ENCODE peak calls at places on chromosomes 5 and 9, in ten cellular contexts. L is omental fat pad, B is endothelial cell, P is cardiac fibroblast, N is RWPE1, W is thoracic aorta, K is HCT116, I is bronchial epithelial cell, T is left ventricle myocardium inferior, V is PC-9. F is an unnamed sample.

GRCh38 chr5:159552751-159553150 is 222.5 kb upstream of the IL12B start:
- DNase-seq in L (no peak), B (no peak), P (no peak), N (peak; percentile 55), W (no peak), K (no peak), I (peak; percentile 58), T (no peak), V (no peak), F (no peak)

GRCh38 chr9:134947265-134947955 is 29.7 kb upstream of the FCN1 start:
- DNase-seq in L (no peak), B (no peak), P (no peak), N (no peak), W (no peak), K (no peak), I (no peak), T (no peak), V (no peak), F (peak; percentile 54)

GRCh38 chr9:116815828-116816227 is 128.7 kb downstream of the TRIM32 start:
- DNase-seq in L (no peak), B (no peak), P (no peak), N (no peak), W (no peak), K (no peak), I (no peak), T (no peak), V (no peak), F (no peak)

GRCh38 chr5:115460476-115460875 is 84.1 kb downstream of the FEM1C start:
- DNase-seq in L (no peak), B (no peak), P (peak; percentile 66), N (peak; percentile 80), W (no peak), K (peak; percentile 87), I (peak; percentile 93), T (peak; percentile 83), V (peak; percentile 69), F (no peak)

GRCh38 chr9:120513825-120514598 is 66.0 kb downstream of the CDK5RAP2 start:
- DNase-seq in L (no peak), B (no peak), P (no peak), N (no peak), W (no peak), K (no peak), I (peak; percentile 87), T (no peak), V (no peak), F (no peak)

GRCh38 chr9:128103589-128103962 is 24.0 kb downstream of the PTGES2 start:
- DNase-seq in L (no peak), B (no peak), P (no peak), N (no peak), W (no peak), K (no peak), I (no peak), T (no peak), V (no peak), F (no peak)

GRCh38 chr9:18452276-18452675 is 21.7 kb upstream of the ADAMTSL1 start:
- DNase-seq in L (no peak), B (no peak), P (no peak), N (no peak), W (no peak), K (no peak), I (no peak), T (no peak), V (no peak), F (no peak)

GRCh38 chr5:135990518-135991240 is 35.9 kb upstream of the LECT2 start:
- DNase-seq in L (no peak), B (no peak), P (no peak), N (no peak), W (no peak), K (no peak), I (no peak), T (no peak), V (no peak), F (no peak)

GRCh38 chr5:87899109-87900100 is 369.2 kb downstream of the TMEM161B start:
- DNase-seq in L (no peak), B (peak; percentile 23), P (peak; percentile 5), N (no peak), W (no peak), K (no peak), I (no peak), T (peak; percentile 29), V (no peak), F (peak; percentile 59)

GRCh38 chr9:108859459-108860114 is 2.5 kb upstream of the ACTL7A start:
- DNase-seq in L (no peak), B (no peak), P (no peak), N (peak; percentile 91), W (no peak), K (no peak), I (peak; percentile 93), T (no peak), V (no peak), F (no peak)

GRCh38 chr5:157109744-157110143 is 900 bp upstream of the HAVCR2 start:
- DNase-seq in L (no peak), B (no peak), P (no peak), N (no peak), W (no peak), K (no peak), I (no peak), T (no peak), V (no peak), F (no peak)

GRCh38 chr9:109652971-109653370 is 127.0 kb upstream of the PALM2AKAP2 start:
- DNase-seq in L (no peak), B (no peak), P (peak; percentile 52), N (peak; percentile 83), W (no peak), K (no peak), I (peak; percentile 76), T (no peak), V (peak; percentile 43), F (no peak)

GRCh38 chr9:91825422-91825821 is 124.6 kb downstream of the ROR2 start:
- DNase-seq in L (no peak), B (no peak), P (peak; percentile 73), N (peak; percentile 55), W (no peak), K (no peak), I (peak; percentile 60), T (no peak), V (no peak), F (no peak)

GRCh38 chr9:10251490-10251889 is 361.3 kb downstream of the PTPRD start:
- DNase-seq in L (no peak), B (no peak), P (peak; percentile 39), N (peak; percentile 61), W (no peak), K (no peak), I (peak; percentile 92), T (no peak), V (no peak), F (no peak)

GRCh38 chr5:112957409-112957808 is 19.2 kb upstream of the DCP2 start:
- DNase-seq in L (no peak), B (no peak), P (no peak), N (no peak), W (no peak), K (no peak), I (no peak), T (no peak), V (no peak), F (no peak)
- TF ChIP-seq CTCF in L (no peak), B (no peak), P (no peak), N (no peak), W (no peak), K (no peak), I (no peak), T (no peak), V (no peak), F (no peak)

GRCh38 chr9:95201201-95201600 is 116.3 kb downstream of the FANCC start:
- DNase-seq in L (no peak), B (no peak), P (no peak), N (no peak), W (no peak), K (no peak), I (no peak), T (no peak), V (no peak), F (no peak)

GRCh38 chr9:95202076-95202681 is 115.3 kb downstream of the FANCC start:
- DNase-seq in L (no peak), B (no peak), P (no peak), N (no peak), W (no peak), K (no peak), I (no peak), T (no peak), V (no peak), F (no peak)

GRCh38 chr9:95193067-95193466 is 124.4 kb downstream of the FANCC start:
- DNase-seq in L (no peak), B (no peak), P (no peak), N (no peak), W (no peak), K (peak; percentile 12), I (no peak), T (no peak), V (no peak), F (no peak)

GRCh38 chr9:95193480-95193879 is 124.0 kb downstream of the FANCC start:
- DNase-seq in L (no peak), B (no peak), P (no peak), N (no peak), W (no peak), K (no peak), I (no peak), T (no peak), V (no peak), F (no peak)

GRCh38 chr9:95197692-95198271 is 119.7 kb downstream of the FANCC start:
- DNase-seq in L (no peak), B (no peak), P (peak; percentile 65), N (peak; percentile 75), W (no peak), K (no peak), I (peak; percentile 93), T (no peak), V (no peak), F (no peak)
- TF ChIP-seq CTCF in L (no peak), B (no peak), P (no peak), N (no peak), W (no peak), K (no peak), I (no peak), T (no peak), V (no peak), F (no peak)

GRCh38 chr5:82623094-82623514 is 344.9 kb upstream of the RPS23 start:
- DNase-seq in L (no peak), B (no peak), P (no peak), N (no peak), W (no peak), K (no peak), I (no peak), T (no peak), V (no peak), F (no peak)
- TF ChIP-seq CTCF in L (no peak), B (no peak), P (no peak), N (no peak), W (no peak), K (no peak), I (no peak), T (no peak), V (no peak), F (no peak)

DNA sequence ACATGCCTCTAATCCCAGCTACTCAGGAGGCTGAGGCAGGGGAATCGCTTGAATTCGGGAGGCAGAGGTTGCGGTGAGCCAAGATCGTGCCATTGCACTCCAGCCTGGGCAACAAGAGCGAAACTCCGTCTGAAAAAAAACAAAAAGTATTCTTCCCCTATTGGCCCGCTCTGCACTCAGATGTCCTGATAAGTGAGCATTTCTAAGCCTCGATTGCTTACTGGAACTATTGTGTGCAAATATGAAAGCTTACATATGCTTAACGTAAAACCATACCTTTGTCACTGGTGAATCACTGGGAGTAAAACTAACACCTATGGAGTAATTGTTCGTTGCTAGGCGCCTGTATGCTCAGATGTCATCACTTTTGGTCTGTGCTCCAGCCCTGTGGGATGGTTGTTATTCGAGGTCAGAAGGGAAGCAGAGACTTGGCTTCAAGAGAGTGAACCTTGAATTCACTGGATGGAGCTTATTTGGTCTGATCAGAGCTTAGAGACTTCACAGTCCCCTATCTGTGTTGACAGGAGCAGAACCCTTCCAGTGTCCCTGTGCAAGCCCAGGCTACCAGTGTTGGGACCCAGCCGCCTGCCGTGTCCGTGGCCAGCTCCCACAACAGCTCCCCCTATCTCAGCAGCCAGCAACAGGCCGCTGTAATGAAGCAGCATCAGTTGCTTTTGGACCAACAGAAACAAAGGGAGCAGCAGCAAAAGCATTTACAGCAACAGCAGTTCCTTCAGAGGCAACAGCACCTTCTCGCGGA is 25.3 kb upstream of the LTC4S start:
- DNase-seq in L (no peak), B (no peak), P (no peak), N (no peak), W (no peak), K (no peak), I (peak; percentile 38), T (no peak), V (no peak), F (no peak)
- TF ChIP-seq CTCF in L (no peak), B (no peak), P (no peak), N (no peak), W (no peak), K (no peak), I (no peak), T (peak; percentile 38), V (no peak), F (no peak)